ENCODE peak calls at places on chromosomes 12 and 14, in four cellular contexts. One of them, this sample, is unnamed.

GRCh38 chr14:102445066-102445465 is 64.5 kb downstream of the ANKRD9 start:
- DNase-seq in tibial nerve: no peak
- DNase-seq in A673: no peak
- DNase-seq in IMR-90: no peak
- DNase-seq in this sample: no peak

GRCh38 chr14:24938593-24938992 is 111.4 kb downstream of the STXBP6 start:
- DNase-seq in tibial nerve: no peak
- DNase-seq in A673: no peak
- DNase-seq in IMR-90: peak; percentile 31
- DNase-seq in this sample: no peak

GRCh38 chr14:55514819-55515470 is 65.1 kb upstream of the KTN1 start:
- DNase-seq in tibial nerve: peak; percentile 13
- DNase-seq in A673: peak; percentile 88
- DNase-seq in IMR-90: peak; percentile 87
- DNase-seq in this sample: no peak

GRCh38 chr14:75559045-75559444 is 19.4 kb upstream of the FLVCR2 start:
- DNase-seq in tibial nerve: no peak
- DNase-seq in A673: no peak
- DNase-seq in IMR-90: no peak
- DNase-seq in this sample: no peak

GRCh38 chr14:71665781-71666180 is 266.4 kb upstream of the RGS6 start:
- DNase-seq in tibial nerve: no peak
- DNase-seq in A673: no peak
- DNase-seq in IMR-90: no peak
- DNase-seq in this sample: no peak

GRCh38 chr12:118326971-118327370 is 45.7 kb downstream of the TAOK3 start:
- DNase-seq in tibial nerve: no peak
- DNase-seq in A673: peak; percentile 73
- DNase-seq in IMR-90: peak; percentile 37
- DNase-seq in this sample: no peak

GRCh38 chr12:18139989-18140596 is 50.1 kb upstream of the RERGL start:
- DNase-seq in tibial nerve: no peak
- DNase-seq in A673: peak; percentile 50
- DNase-seq in IMR-90: peak; percentile 27
- DNase-seq in this sample: peak; percentile 11

GRCh38 chr12:49647827-49648721 is 24.7 kb downstream of the PRPF40B start:
- DNase-seq in tibial nerve: no peak
- DNase-seq in A673: no peak
- DNase-seq in IMR-90: no peak
- DNase-seq in this sample: peak; percentile 62

GRCh38 chr12:40469736-40470135 is 222.5 kb upstream of the CNTN1 start:
- DNase-seq in tibial nerve: no peak
- DNase-seq in A673: no peak
- DNase-seq in IMR-90: no peak
- DNase-seq in this sample: no peak

GRCh38 chr12:95411466-95411865 is 62.5 kb upstream of the METAP2 start:
- DNase-seq in tibial nerve: no peak
- DNase-seq in A673: peak; percentile 30
- DNase-seq in IMR-90: no peak
- DNase-seq in this sample: no peak

GRCh38 chr12:116194935-116195431 is 82.5 kb downstream of the MED13L start:
- DNase-seq in tibial nerve: no peak
- DNase-seq in A673: no peak
- DNase-seq in IMR-90: no peak
- DNase-seq in this sample: peak; percentile 31

GRCh38 chr14:37709419-37710195 is 114.2 kb downstream of the TTC6 start:
- DNase-seq in tibial nerve: no peak
- DNase-seq in A673: peak; percentile 12
- DNase-seq in IMR-90: peak; percentile 39
- DNase-seq in this sample: no peak

GRCh38 chr12:50220357-50221061 is 53.3 kb upstream of the CERS5 start:
- DNase-seq in tibial nerve: peak; percentile 35
- DNase-seq in A673: peak; percentile 40
- DNase-seq in IMR-90: peak; percentile 72
- DNase-seq in this sample: no peak

GRCh38 chr12:68451261-68452091 is 119.3 kb upstream of the MDM1 start:
- DNase-seq in tibial nerve: peak; percentile 59
- DNase-seq in A673: peak; percentile 88
- DNase-seq in IMR-90: peak; percentile 89
- DNase-seq in this sample: no peak

GRCh38 chr14:62626416-62626815 is 418.8 kb downstream of the KCNH5 start:
- DNase-seq in tibial nerve: no peak
- DNase-seq in A673: peak; percentile 57
- DNase-seq in IMR-90: no peak
- DNase-seq in this sample: no peak

GRCh38 chr12:58413794-58414193 is 472.4 kb downstream of the ATP23 start:
- DNase-seq in tibial nerve: no peak
- DNase-seq in A673: no peak
- DNase-seq in IMR-90: peak; percentile 69
- DNase-seq in this sample: no peak

GRCh38 chr14:94027566-94028449 is 1.7 kb downstream of the OTUB2 start:
- DNase-seq in tibial nerve: no peak
- DNase-seq in A673: no peak
- DNase-seq in IMR-90: no peak
- DNase-seq in this sample: no peak

GRCh38 chr12:93273834-93274705 is 103.7 kb upstream of the NUDT4 start:
- DNase-seq in tibial nerve: no peak
- DNase-seq in A673: no peak
- DNase-seq in IMR-90: no peak
- DNase-seq in this sample: no peak

GRCh38 chr14:74502236-74503019 is 8.9 kb downstream of the ISCA2 start:
- DNase-seq in tibial nerve: peak; percentile 57
- DNase-seq in A673: peak; percentile 51
- DNase-seq in IMR-90: peak; percentile 45
- DNase-seq in this sample: peak; percentile 43

GRCh38 chr12:53174881-53175491 is 5.5 kb upstream of the ZNF740 start:
- DNase-seq in tibial nerve: no peak
- DNase-seq in A673: peak; percentile 48
- DNase-seq in IMR-90: peak; percentile 42
- DNase-seq in this sample: no peak

GRCh38 chr14:32337759-32338158 is 8.7 kb downstream of the AKAP6 start:
- DNase-seq in tibial nerve: no peak
- DNase-seq in A673: no peak
- DNase-seq in IMR-90: no peak
- DNase-seq in this sample: no peak

GRCh38 chr12:10867381-10867780 is 16.7 kb downstream of the PRH1 start:
- DNase-seq in tibial nerve: no peak
- DNase-seq in A673: no peak
- DNase-seq in IMR-90: no peak
- DNase-seq in this sample: no peak

GRCh38 chr14:51455041-51455835 is 196.5 kb upstream of the FRMD6 start:
- DNase-seq in tibial nerve: no peak
- DNase-seq in A673: no peak
- DNase-seq in IMR-90: no peak
- DNase-seq in this sample: no peak

GRCh38 chr12:203462-204260 is 10.3 kb downstream of the SLC6A12 start:
- DNase-seq in tibial nerve: no peak
- DNase-seq in A673: no peak
- DNase-seq in IMR-90: no peak
- DNase-seq in this sample: no peak

GRCh38 chr12:119208626-119209061 is 29.9 kb downstream of the HSPB8 start:
- DNase-seq in tibial nerve: peak; percentile 75
- DNase-seq in A673: no peak
- DNase-seq in IMR-90: peak; percentile 38
- DNase-seq in this sample: no peak

DNA sequence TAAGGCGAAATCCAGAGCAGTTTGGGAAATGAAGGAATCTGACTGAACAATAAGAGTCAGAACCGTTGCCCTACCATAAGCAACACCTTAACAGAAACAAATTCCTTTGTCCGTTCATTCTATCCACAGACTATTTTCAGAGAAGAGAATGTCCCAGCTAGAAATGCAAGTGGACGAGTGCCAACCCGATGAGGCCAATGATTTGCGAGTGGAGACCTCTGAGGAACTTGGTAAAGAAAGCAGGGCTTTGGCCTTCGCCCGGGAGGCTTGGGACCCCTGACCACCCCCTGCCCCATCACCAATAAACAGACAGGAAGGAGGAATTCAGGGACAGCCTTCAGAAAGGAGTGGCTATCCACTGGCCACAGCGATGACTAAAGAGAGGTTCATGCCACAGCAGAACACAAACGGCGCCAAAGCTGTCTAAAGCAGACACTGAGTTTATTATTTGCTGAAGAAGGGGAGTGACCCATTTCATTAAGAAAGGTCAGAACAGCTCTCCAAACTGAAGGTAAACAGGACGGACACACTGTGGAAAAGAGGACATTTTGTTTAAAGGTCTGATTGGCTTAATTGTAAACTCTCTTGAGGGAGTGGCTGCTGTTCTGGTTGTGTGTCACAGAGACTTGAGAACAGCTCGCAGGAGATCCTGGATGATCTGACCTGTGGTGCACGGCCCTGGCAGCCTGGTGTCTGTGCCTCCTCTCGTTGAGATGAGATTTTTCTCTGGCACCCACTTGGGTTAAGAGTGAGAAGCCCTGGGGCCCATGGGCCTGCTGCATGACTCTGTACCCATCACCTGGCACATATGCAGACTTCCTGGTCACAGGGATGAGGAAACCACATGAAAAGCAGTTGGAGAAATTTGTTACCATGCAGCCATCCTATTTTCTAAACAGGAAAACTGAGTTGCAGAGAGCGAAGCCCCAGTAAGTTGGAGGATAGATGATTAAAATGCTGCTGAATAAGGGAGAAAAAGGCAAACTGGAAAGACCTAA is 142.0 kb upstream of the PZP start:
- DNase-seq in tibial nerve: no peak
- DNase-seq in A673: no peak
- DNase-seq in IMR-90: no peak
- DNase-seq in this sample: no peak
- H3K4me1 ChIP-seq in tibial nerve: no peaks in the 10 kb centered on the region
- H3K4me1 ChIP-seq in A673: no peaks in the 10 kb centered on the region
- H3K4me1 ChIP-seq in IMR-90: no peaks in the 10 kb centered on the region
- H3K4me1 ChIP-seq in this sample: no peaks in the 10 kb centered on the region

GRCh38 chr12:110349096-110349495 is 54.4 kb downstream of the ANAPC7 start:
- DNase-seq in tibial nerve: no peak
- DNase-seq in A673: no peak
- DNase-seq in IMR-90: no peak
- DNase-seq in this sample: no peak

GRCh38 chr12:110347767-110348166 is 55.7 kb downstream of the ANAPC7 start:
- DNase-seq in tibial nerve: no peak
- DNase-seq in A673: no peak
- DNase-seq in IMR-90: no peak
- DNase-seq in this sample: no peak

GRCh38 chr12:110351119-110351518 is 52.4 kb downstream of the ANAPC7 start:
- DNase-seq in tibial nerve: no peak
- DNase-seq in A673: no peak
- DNase-seq in IMR-90: no peak
- DNase-seq in this sample: no peak

GRCh38 chr12:110348431-110349059 is 55.0 kb downstream of the ANAPC7 start:
- DNase-seq in tibial nerve: no peak
- DNase-seq in A673: no peak
- DNase-seq in IMR-90: no peak
- DNase-seq in this sample: no peak

DNA sequence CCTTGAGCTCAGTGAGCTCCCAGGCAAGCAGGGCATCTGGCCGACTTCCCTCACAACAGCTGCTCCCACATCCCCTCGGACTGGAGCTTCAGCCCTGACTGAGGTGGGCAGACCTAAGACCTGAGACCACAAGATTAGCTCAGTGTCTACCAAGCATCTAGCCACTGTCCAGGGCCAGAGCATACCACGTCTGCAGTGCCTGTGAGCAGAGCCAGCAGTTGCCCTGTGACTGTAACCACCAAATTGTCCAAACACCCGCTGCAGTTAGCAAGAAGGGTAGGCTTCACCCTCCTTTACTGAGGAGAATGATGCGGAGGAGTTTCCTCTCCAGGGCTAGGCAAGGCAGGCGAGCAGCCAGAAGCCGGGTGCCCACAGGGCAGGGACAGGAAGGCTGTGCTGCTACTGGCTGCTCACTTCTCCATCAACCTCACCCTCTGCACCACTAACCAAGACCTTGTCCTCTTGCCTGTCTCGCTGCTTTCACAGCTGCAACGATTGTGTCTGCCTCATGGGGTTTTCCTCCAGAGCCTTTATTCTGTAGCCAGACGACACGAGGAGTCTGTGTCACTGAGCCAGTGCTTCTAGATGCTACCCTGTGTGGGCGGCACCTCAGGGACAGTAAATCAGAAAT is 53.9 kb downstream of the ANAPC7 start:
- DNase-seq in tibial nerve: no peak
- DNase-seq in A673: peak; percentile 49
- DNase-seq in IMR-90: no peak
- DNase-seq in this sample: peak; percentile 41
- H3K27ac ChIP-seq in tibial nerve: no peak overlapping the region
- H3K27ac ChIP-seq in A673: no peak overlapping the region
- H3K27ac ChIP-seq in IMR-90: no peak overlapping the region
- H3K27ac ChIP-seq in this sample: peak overlapping the region; percentile 27

DNA sequence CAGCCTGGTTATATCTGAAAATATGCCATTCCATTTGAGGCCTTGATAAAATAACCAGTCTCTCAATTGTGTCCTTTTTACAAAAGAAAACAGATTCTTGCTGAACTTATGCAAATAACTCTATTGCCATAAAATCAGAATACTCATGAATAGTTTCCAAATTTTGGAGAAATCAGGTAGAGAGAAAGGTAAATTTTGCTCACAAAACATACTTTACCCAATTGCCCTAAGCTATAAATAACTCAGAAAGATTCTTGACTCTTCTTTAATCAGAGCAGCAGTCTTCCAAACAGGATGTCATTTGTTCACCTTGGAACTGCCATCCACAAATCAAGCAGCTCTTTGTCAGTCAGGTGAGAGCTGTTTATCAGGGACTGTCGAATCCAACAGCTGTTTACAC is 12.6 kb downstream of the ZNF26 start:
- DNase-seq in tibial nerve: no peak
- DNase-seq in A673: no peak
- DNase-seq in IMR-90: no peak
- DNase-seq in this sample: no peak
- H3K9me3 ChIP-seq in tibial nerve: peaks cover 100% of the 10 kb centered on the region
- H3K9me3 ChIP-seq in A673: peaks cover 35% of the 10 kb centered on the region
- H3K9me3 ChIP-seq in IMR-90: peaks cover 68% of the 10 kb centered on the region
- H3K9me3 ChIP-seq in this sample: peaks cover 73% of the 10 kb centered on the region

GRCh38 chr12:2752676-2753371 is 41.9 kb upstream of the FKBP4 start:
- DNase-seq in tibial nerve: peak; percentile 47
- DNase-seq in A673: peak; percentile 81
- DNase-seq in IMR-90: peak; percentile 57
- DNase-seq in this sample: peak; percentile 57

GRCh38 chr12:2749580-2749979 is 45.2 kb upstream of the FKBP4 start:
- DNase-seq in tibial nerve: no peak
- DNase-seq in A673: no peak
- DNase-seq in IMR-90: no peak
- DNase-seq in this sample: no peak

GRCh38 chr12:2751686-2752085 is 43.1 kb upstream of the FKBP4 start:
- DNase-seq in tibial nerve: no peak
- DNase-seq in A673: no peak
- DNase-seq in IMR-90: no peak
- DNase-seq in this sample: no peak

GRCh38 chr12:2750185-2750584 is 44.6 kb upstream of the FKBP4 start:
- DNase-seq in tibial nerve: no peak
- DNase-seq in A673: no peak
- DNase-seq in IMR-90: no peak
- DNase-seq in this sample: no peak

DNA sequence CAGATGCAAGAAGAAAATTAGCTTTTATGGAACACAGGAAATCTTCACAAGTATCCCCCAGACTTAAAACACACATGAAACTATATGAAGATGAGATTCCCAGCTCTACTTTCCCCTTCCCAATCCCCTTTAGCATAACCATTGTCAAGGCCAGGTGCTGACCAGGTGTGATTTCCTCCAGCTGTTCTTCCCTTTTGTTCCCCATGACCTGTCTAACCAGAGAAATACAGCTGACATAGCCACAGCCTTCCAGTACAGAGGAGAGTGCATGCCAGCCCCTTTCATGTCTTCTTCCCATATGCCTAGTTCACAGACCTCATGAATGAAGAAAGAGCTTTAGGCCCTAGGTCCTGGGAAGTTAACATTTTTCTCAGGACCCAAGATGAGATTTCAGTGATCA is 43.5 kb upstream of the FKBP4 start:
- DNase-seq in tibial nerve: no peak
- DNase-seq in A673: no peak
- DNase-seq in IMR-90: no peak
- DNase-seq in this sample: no peak
- H3K4me1 ChIP-seq in tibial nerve: no peaks in the 10 kb centered on the region
- H3K4me1 ChIP-seq in A673: no peaks in the 10 kb centered on the region
- H3K4me1 ChIP-seq in IMR-90: no peaks in the 10 kb centered on the region
- H3K4me1 ChIP-seq in this sample: no peaks in the 10 kb centered on the region